ENCODE peak calls at places on chromosomes 3 and 15, in nine cellular contexts. X is NCI-H1436; G is Right ventricle myocardium superior; Y is activated CD8-positive, alpha-beta memory T cell treated with anti-CD3 and anti-CD28 coated beads for 48 hours; F is stimulated activated naive CD4-positive, alpha-beta T cell; P is thoracic aorta; S is adrenal gland; R is fibroblast of lung; E is HFFc6. U is an unnamed sample.

GRCh38 chr3:188861847-188862740 is 309.7 kb upstream of the TPRG1 start:
- DNase-seq in X (no peak), G (no peak), Y (no peak), F (no peak), P (no peak), S (no peak), R (peak; percentile 50), E (no peak), U (no peak)

GRCh38 chr3:179565496-179565895 is 2.8 kb downstream of the ACTL6A start:
- DNase-seq in X (no peak), G (no peak), Y (no peak), F (no peak), P (no peak), S (no peak), R (no peak), E (no peak), U (no peak)

GRCh38 chr15:94075349-94075748 is 156.0 kb upstream of the MCTP2 start:
- DNase-seq in X (peak; percentile 53), G (peak; percentile 87), Y (no peak), F (no peak), P (no peak), S (no peak), R (peak; percentile 47), E (no peak), U (peak; percentile 34)

GRCh38 chr3:147412917-147413711 is 3.9 kb downstream of the ZIC1 start:
- DNase-seq in X (no peak), G (no peak), Y (no peak), F (no peak), P (no peak), S (no peak), R (no peak), E (no peak), U (no peak)

GRCh38 chr3:197518794-197519451 is 36.8 kb downstream of the BDH1 start:
- DNase-seq in X (no peak), G (no peak), Y (no peak), F (peak; percentile 10), P (no peak), S (no peak), R (no peak), E (no peak), U (no peak)

GRCh38 chr15:40747685-40748631 is 7.1 kb downstream of the RMDN3 start:
- DNase-seq in X (no peak), G (no peak), Y (no peak), F (no peak), P (no peak), S (no peak), R (no peak), E (no peak), U (no peak)

GRCh38 chr3:128054363-128054762 is 2.1 kb downstream of the SEC61A1 start:
- DNase-seq in X (no peak), G (no peak), Y (no peak), F (no peak), P (no peak), S (peak; percentile 46), R (peak; percentile 40), E (peak; percentile 83), U (no peak)

GRCh38 chr3:104911376-104911775 is 455.3 kb upstream of the ALCAM start:
- DNase-seq in X (no peak), G (no peak), Y (no peak), F (no peak), P (no peak), S (no peak), R (no peak), E (peak; percentile 4), U (no peak)

GRCh38 chr3:184453296-184453695 is 73.4 kb downstream of the CHRD start:
- DNase-seq in X (no peak), G (no peak), Y (no peak), F (no peak), P (no peak), S (no peak), R (no peak), E (no peak), U (no peak)

GRCh38 chr3:54322354-54322753 is 200.0 kb downstream of the CACNA2D3 start:
- DNase-seq in X (no peak), G (no peak), Y (no peak), F (no peak), P (no peak), S (no peak), R (no peak), E (no peak), U (peak; percentile 75)

GRCh38 chr3:134543113-134543512 is 57.3 kb downstream of the CEP63 start:
- DNase-seq in X (no peak), G (no peak), Y (no peak), F (no peak), P (no peak), S (no peak), R (peak; percentile 26), E (no peak), U (no peak)

GRCh38 chr3:23620044-23620443 is 185.7 kb upstream of the UBE2E1 start:
- DNase-seq in X (no peak), G (no peak), Y (no peak), F (no peak), P (no peak), S (no peak), R (no peak), E (no peak), U (peak; percentile 26)

GRCh38 chr3:68919000-68919399 is 13.3 kb downstream of the TAFA4 start:
- DNase-seq in X (no peak), G (no peak), Y (no peak), F (no peak), P (no peak), S (no peak), R (peak; percentile 25), E (peak; percentile 3), U (no peak)

GRCh38 chr3:115436767-115437301 is 186.5 kb upstream of the GAP43 start:
- DNase-seq in X (no peak), G (no peak), Y (no peak), F (no peak), P (peak; percentile 2), S (peak; percentile 28), R (peak; percentile 94), E (peak; percentile 97), U (no peak)

GRCh38 chr15:73969151-73969759 is 22.8 kb downstream of the STOML1 start:
- DNase-seq in X (no peak), G (no peak), Y (no peak), F (no peak), P (no peak), S (no peak), R (no peak), E (no peak), U (no peak)

GRCh38 chr3:153160451-153161137 is 1.4 kb upstream of the RAP2B start:
- DNase-seq in X (no peak), G (peak; percentile 82), Y (peak; percentile 59), F (peak; percentile 60), P (peak; percentile 57), S (peak; percentile 80), R (peak; percentile 90), E (peak; percentile 89), U (peak; percentile 86)

GRCh38 chr3:73621388-73621787 is 3.4 kb downstream of the PDZRN3 start:
- DNase-seq in X (no peak), G (peak; percentile 48), Y (no peak), F (no peak), P (no peak), S (no peak), R (peak; percentile 49), E (no peak), U (no peak)

GRCh38 chr15:93189562-93189961 is 100.6 kb upstream of the RGMA start:
- DNase-seq in X (no peak), G (no peak), Y (no peak), F (no peak), P (no peak), S (no peak), R (no peak), E (no peak), U (no peak)

GRCh38 chr3:194046995-194047681 is 88.8 kb upstream of the HES1 start:
- DNase-seq in X (no peak), G (peak; percentile 86), Y (no peak), F (no peak), P (no peak), S (peak; percentile 28), R (no peak), E (no peak), U (peak; percentile 66)

GRCh38 chr3:123705886-123706285 is 121.0 kb upstream of the HACD2 start:
- DNase-seq in X (no peak), G (no peak), Y (no peak), F (no peak), P (no peak), S (no peak), R (no peak), E (no peak), U (no peak)

GRCh38 chr15:57727031-57727430 is 20.5 kb downstream of the POLR2M start:
- DNase-seq in X (no peak), G (no peak), Y (no peak), F (no peak), P (no peak), S (no peak), R (no peak), E (peak; percentile 51), U (no peak)

GRCh38 chr15:80557441-80558234 is 137.5 kb upstream of the ABHD17C start:
- DNase-seq in X (no peak), G (no peak), Y (no peak), F (no peak), P (no peak), S (no peak), R (no peak), E (no peak), U (no peak)

GRCh38 chr3:23738946-23739345 is 66.8 kb upstream of the UBE2E1 start:
- DNase-seq in X (no peak), G (no peak), Y (no peak), F (no peak), P (no peak), S (no peak), R (no peak), E (peak; percentile 11), U (no peak)

GRCh38 chr15:73403171-73403570 is 34.4 kb upstream of the HCN4 start:
- DNase-seq in X (no peak), G (no peak), Y (no peak), F (no peak), P (no peak), S (no peak), R (no peak), E (no peak), U (no peak)

GRCh38 chr3:115680802-115681345 is 57.6 kb downstream of the GAP43 start:
- DNase-seq in X (no peak), G (no peak), Y (no peak), F (no peak), P (no peak), S (no peak), R (peak; percentile 54), E (no peak), U (no peak)

GRCh38 chr3:53219897-53220483 is 35.8 kb downstream of the TKT start:
- DNase-seq in X (peak; percentile 40), G (peak; percentile 88), Y (peak; percentile 67), F (peak; percentile 63), P (no peak), S (peak; percentile 87), R (peak; percentile 76), E (peak; percentile 78), U (peak; percentile 88)

GRCh38 chr3:94794563-94794962 is 731.7 kb downstream of the NSUN3 start:
- DNase-seq in X (no peak), G (no peak), Y (no peak), F (no peak), P (no peak), S (no peak), R (no peak), E (no peak), U (no peak)

GRCh38 chr3:127273196-127273595 is 14.7 kb downstream of the PRR20G start:
- DNase-seq in X (no peak), G (no peak), Y (no peak), F (no peak), P (no peak), S (no peak), R (no peak), E (no peak), U (no peak)

GRCh38 chr3:31890742-31891469 is 90.2 kb downstream of the OSBPL10 start:
- DNase-seq in X (no peak), G (no peak), Y (no peak), F (no peak), P (no peak), S (no peak), R (no peak), E (no peak), U (no peak)

GRCh38 chr3:51830986-51831385 is 30.4 kb upstream of the IQCF2 start:
- DNase-seq in X (no peak), G (no peak), Y (no peak), F (no peak), P (no peak), S (no peak), R (no peak), E (no peak), U (no peak)

GRCh38 chr3:130835483-130835882 is 58.4 kb upstream of the ATP2C1 start:
- DNase-seq in X (no peak), G (no peak), Y (no peak), F (no peak), P (no peak), S (peak; percentile 50), R (no peak), E (peak; percentile 35), U (no peak)

U was measured in transverse colon.